ENCODE peak calls at places on chromosomes 1 and 21, in six cellular contexts. V, J, W, I, E and B are unnamed samples. For H3K36me3, the result is how much of the 10 kb centered on the place peaks cover.

GRCh38 chr21:33299181-33299752 is 25.5 kb upstream of the IFNAR1 start:
- DNase-seq in V (no peak), J (no peak), W (no peak), I (no peak), E (no peak), B (peak)

GRCh38 chr1:177355575-177355974 is 184.8 kb downstream of the BRINP2 start:
- DNase-seq in V (peak), J (no peak), W (no peak), I (no peak), E (peak), B (peak)

GRCh38 chr21:44020551-44020950 is 8.4 kb downstream of the TRAPPC10 start:
- DNase-seq in V (no peak), J (no peak), W (no peak), I (no peak), E (no peak), B (no peak)

GRCh38 chr1:172638885-172639831 is 19.7 kb upstream of the FASLG start:
- DNase-seq in V (peak), J (no peak), W (no peak), I (peak), E (peak), B (no peak)

GRCh38 chr1:24126023-24126671 is 14.2 kb upstream of the MYOM3 start:
- DNase-seq in V (peak), J (peak), W (no peak), I (no peak), E (peak), B (no peak)

GRCh38 chr1:155070721-155071556 is 7.4 kb downstream of the EFNA4 start:
- DNase-seq in V (peak), J (peak), W (peak), I (peak), E (peak), B (peak)

GRCh38 chr1:244296447-244296846 is 155.3 kb downstream of the ADSS2 start:
- DNase-seq in V (peak), J (no peak), W (no peak), I (no peak), E (no peak), B (no peak)

GRCh38 chr1:64826991-64827390 is 82.1 kb downstream of the RAVER2 start:
- DNase-seq in V (no peak), J (no peak), W (no peak), I (no peak), E (no peak), B (no peak)

GRCh38 chr1:58907398-58907797 is 123.6 kb upstream of the JUN start:
- DNase-seq in V (no peak), J (no peak), W (no peak), I (no peak), E (no peak), B (no peak)

GRCh38 chr1:82923957-82924356 is 1075.0 kb downstream of the TTLL7 start:
- DNase-seq in V (no peak), J (no peak), W (no peak), I (no peak), E (no peak), B (no peak)

GRCh38 chr1:200258447-200259375 is 151.1 kb downstream of the ZNF281 start:
- DNase-seq in V (peak), J (no peak), W (no peak), I (no peak), E (peak), B (peak)

GRCh38 chr1:58584082-58584895 is 7.2 kb upstream of the TACSTD2 start:
- DNase-seq in V (peak), J (peak), W (peak), I (no peak), E (peak), B (peak)

GRCh38 chr1:100478816-100479215 is 59.1 kb upstream of the GPR88 start:
- DNase-seq in V (no peak), J (no peak), W (no peak), I (no peak), E (no peak), B (no peak)

GRCh38 chr21:34877485-34878128 is 171.5 kb downstream of the RUNX1 start:
- DNase-seq in V (no peak), J (peak), W (no peak), I (peak), E (no peak), B (no peak)

GRCh38 chr1:20440785-20441200 is 45.2 kb downstream of the CAMK2N1 start:
- DNase-seq in V (peak), J (peak), W (no peak), I (peak), E (peak), B (peak)

GRCh38 chr1:12113433-12114339 is 50.6 kb downstream of the TNFRSF8 start:
- DNase-seq in V (peak), J (no peak), W (no peak), I (no peak), E (peak), B (no peak)

GRCh38 chr1:115051850-115052249 is 22.2 kb downstream of the TSHB start:
- DNase-seq in V (no peak), J (no peak), W (no peak), I (no peak), E (no peak), B (no peak)
- H3K36me3 ChIP-seq in V (under half), J (under half), W (under half), I (under half), E (under half), B (under half)

DNA sequence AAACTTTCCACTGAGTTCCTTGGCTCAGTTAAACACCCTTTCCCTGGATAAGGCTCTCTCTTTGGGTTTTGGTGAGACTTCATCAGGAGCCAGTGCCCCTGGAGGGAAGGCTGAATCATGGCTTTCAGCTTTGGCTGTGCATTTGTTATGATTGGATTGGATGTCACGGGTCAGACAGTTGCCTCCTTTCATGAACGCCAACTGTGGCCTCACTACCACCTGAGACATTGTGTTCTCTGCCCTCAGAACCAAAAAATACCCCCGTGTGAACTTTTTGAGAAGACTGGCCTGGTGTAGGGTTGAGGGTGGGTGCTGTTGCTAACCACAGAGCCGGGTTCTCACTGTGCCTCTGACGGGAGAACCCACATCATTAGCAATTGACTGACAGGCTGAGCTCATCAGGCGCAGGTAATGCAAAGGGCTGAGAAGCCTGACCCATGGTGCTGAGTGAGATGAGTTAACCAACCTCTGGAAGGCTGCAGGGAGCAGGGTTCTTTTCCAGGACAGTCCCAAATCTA is 65.6 kb downstream of the HHAT start:
- DNase-seq in V (peak), J (no peak), W (no peak), I (no peak), E (peak), B (no peak)
- H3K27ac ChIP-seq in V (no peak), J (no peak), W (no peak), I (no peak), E (no peak), B (no peak)

GRCh38 chr1:201795066-201795465 is 33.9 kb upstream of the IPO9 start:
- DNase-seq in V (peak), J (no peak), W (no peak), I (no peak), E (no peak), B (peak)
- H3K36me3 ChIP-seq in V (half or more), J (under half), W (under half), I (under half), E (under half), B (under half)

DNA sequence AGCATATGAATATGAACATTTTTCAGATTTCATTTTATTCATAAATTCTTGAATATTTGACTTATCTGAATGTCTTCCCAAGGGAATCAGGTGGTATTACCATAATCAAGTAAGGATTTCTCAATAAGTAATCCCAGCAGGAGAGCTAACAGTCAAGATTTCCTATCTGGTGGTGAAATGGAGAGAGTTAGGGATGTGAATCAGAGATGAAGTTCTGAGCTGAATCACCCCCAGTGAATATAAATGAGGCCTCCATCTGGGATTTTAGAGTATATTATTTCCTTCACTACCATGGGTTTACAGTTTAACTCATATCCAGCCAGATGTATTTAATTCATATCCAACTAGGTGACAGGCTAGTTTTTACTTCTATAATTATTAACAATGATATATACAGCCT is 61.5 kb upstream of the RGS2 start:
- DNase-seq in V (peak), J (no peak), W (no peak), I (no peak), E (peak), B (no peak)
- H3K27ac ChIP-seq in V (no peak), J (no peak), W (no peak), I (no peak), E (no peak), B (no peak)

GRCh38 chr21:46567348-46567747 is 37.5 kb downstream of the S100B start:
- DNase-seq in V (no peak), J (no peak), W (no peak), I (no peak), E (no peak), B (no peak)
- H3K36me3 ChIP-seq in V (under half), J (under half), W (under half), I (half or more), E (half or more), B (under half)

GRCh38 chr1:230713547-230713914 is 391 bp downstream of the AGT start:
- DNase-seq in V (no peak), J (no peak), W (no peak), I (no peak), E (no peak), B (no peak)

GRCh38 chr1:230711245-230711644 is 2.7 kb downstream of the AGT start:
- DNase-seq in V (peak), J (no peak), W (no peak), I (no peak), E (peak), B (no peak)

GRCh38 chr1:230713915-230714764 is at the start of gene AGT:
- DNase-seq in V (peak), J (peak), W (peak), I (no peak), E (peak), B (no peak)

GRCh38 chr1:230713138-230713537 is 784 bp downstream of the AGT start:
- DNase-seq in V (no peak), J (no peak), W (no peak), I (no peak), E (no peak), B (no peak)

DNA sequence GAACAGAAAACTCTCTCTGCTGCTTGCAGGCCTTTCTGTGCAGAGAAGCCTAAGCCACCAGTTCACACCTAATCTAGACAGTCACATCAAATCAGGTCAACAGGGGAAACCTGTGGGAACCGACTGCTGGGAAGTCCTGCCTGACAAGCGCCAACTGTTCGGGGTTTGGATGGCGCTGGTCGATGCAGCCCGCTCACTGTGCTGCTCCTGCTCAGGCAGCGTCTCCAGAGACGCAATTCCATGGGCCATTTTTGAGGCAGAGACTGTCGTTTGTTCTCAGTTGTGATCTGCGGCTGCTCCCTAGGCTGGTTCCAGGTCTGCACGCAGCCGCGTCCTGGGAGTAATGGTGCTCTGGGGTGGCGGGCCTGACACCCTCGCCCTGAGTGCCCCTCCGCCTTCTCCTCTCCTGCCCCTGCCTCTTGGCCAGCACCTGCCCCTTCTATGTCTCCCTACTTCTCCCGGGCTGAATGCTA is 1.4 kb downstream of the AGT start:
- DNase-seq in V (no peak), J (no peak), W (no peak), I (no peak), E (no peak), B (no peak)
- H3K27ac ChIP-seq in V (no peak), J (peak), W (no peak), I (no peak), E (no peak), B (no peak)